ENCODE peak calls at places on chromosomes 13 and 19, in four cellular contexts. O is IMR-90, I is GM12878, B is H1. H is an unnamed sample. For H3K4me1, the result is how much of the 10 kb centered on the place peaks cover.

GRCh38 chr19:1277061-1277460 is 1.7 kb downstream of the FAM174C start:
- DNase-seq in O (no peak), I (no peak), B (no peak), H (no peak)

GRCh38 chr19:16016226-16017137 is 59.8 kb upstream of the TPM4 start:
- DNase-seq in O (no peak), I (no peak), B (no peak), H (no peak)

GRCh38 chr13:76729690-76730089 is 156.5 kb downstream of the KCTD12 start:
- DNase-seq in O (no peak), B (no peak), I (no peak), H (no peak)

GRCh38 chr13:43057653-43058317 is 34.4 kb downstream of the DNAJC15 start:
- DNase-seq in O (no peak), B (no peak), I (no peak), H (no peak)

GRCh38 chr13:73938375-73939070 is 195.7 kb downstream of the KLF12 start:
- DNase-seq in I (no peak), B (no peak), O (peak), H (no peak)

GRCh38 chr13:44211753-44212152 is 161.9 kb upstream of the SERP2 start:
- DNase-seq in I (no peak), B (no peak), O (no peak), H (no peak)

GRCh38 chr19:29022599-29022998 is 190.4 kb downstream of the UQCRFS1 start:
- DNase-seq in I (no peak), O (no peak), B (no peak), H (no peak)

GRCh38 chr13:90627813-90628212 is 719.7 kb upstream of the MIR17HG start:
- DNase-seq in O (no peak), B (no peak), I (no peak), H (no peak)

GRCh38 chr19:16585808-16586476 is 13.7 kb upstream of the SLC35E1 start:
- DNase-seq in B (no peak), I (peak), O (peak), H (no peak)

GRCh38 chr19:50565984-50566903 is 2.0 kb downstream of the LRRC4B start:
- DNase-seq in B (no peak), I (no peak), O (no peak), H (no peak)

DNA sequence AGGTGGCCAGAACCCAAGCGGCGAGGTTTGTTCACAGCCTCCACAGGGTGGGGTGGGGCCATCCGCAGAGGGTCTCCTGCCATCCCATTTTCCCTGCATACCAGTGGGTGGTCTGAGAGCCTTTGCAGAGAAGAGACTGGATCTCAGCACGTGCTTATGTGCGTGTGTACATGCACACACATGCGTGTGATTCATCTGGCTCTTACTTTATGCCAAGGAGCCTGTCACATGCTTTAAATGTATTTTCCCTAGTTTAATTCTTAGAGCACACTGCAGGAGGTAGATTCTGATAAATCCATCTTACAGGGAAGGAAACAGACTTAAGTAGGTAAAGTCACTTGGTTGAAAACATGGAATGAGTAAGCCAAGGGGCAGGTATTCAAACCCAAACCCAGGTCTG is 47.1 kb downstream of the CAPN12 start:
- DNase-seq in B (no peak), I (no peak), O (no peak), H (no peak)
- H3K4me1 ChIP-seq in B (under half), I (half or more), O (under half), H (under half)

DNA sequence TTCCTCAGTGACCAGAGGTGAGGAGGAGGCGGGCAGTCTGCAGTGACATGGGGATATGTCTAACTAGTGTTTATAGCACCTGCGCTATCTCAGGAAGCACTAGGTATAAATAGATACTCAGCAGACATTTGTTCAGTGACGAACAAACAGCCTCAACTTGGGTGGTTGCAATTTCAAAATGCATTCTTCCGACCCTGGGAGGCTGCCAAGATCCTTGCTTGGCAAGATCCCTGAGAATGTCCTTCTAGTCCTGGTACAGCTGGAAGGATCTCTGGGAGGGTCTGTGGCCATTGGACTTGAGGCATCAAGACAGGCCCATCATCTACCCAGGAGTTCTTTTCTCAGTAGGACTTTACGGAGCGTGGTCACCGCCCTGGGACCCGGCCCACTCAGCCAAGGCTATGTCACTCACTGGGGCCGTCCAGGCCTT is 299.5 kb downstream of the ZNF536 start:
- DNase-seq in O (no peak), B (no peak), I (no peak), H (no peak)
- TF ChIP-seq CHD1 in O (no peak), B (no peak), I (no peak), H (no peak)

GRCh38 chr13:113447596-113447995 is 5.7 kb downstream of the ADPRHL1 start:
- DNase-seq in I (no peak), B (no peak), O (no peak), H (no peak)
- H3K4me1 ChIP-seq in I (under half), B (under half), O (under half), H (under half)

GRCh38 chr19:47794526-47794925 is 9.8 kb downstream of the TPRX1 start:
- DNase-seq in I (no peak), O (no peak), B (no peak), H (no peak)
- TF ChIP-seq CHD1 in I (no peak), O (no peak), B (no peak), H (no peak)

DNA sequence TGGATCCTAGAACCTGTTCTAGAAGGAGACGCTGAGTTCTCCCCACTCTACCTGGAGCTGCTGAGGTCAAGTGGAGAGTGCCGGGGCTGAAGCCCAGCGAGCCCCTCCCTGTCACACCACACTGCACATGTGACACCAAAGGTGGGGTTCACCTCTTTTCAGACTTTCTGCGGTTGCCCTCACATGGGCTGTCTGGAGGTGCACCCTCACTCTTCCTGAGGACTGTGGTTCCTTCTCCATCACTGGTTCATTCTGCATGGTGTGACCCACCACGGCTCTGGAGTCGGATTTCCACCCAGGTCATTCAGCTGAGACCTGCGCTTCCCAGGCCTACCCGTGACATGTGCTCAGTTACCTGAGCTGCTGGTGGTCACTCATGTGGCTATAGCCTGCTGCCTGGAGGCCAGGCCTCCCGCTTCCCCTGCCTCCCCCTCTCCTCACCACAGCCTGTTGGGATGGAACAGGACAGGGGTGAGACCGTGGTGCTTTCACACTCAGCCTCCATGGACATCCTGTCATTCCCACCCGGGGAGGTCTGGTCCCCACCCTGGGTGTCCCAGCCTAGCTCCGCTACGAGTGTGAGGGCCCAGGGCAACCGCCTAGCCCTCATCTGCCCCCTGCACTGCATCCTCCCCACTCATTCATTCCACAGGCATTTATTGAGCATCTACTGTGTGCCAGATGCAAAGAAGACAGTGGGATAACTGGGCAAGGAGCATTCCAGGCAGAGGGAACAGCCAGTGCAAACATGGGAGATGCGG is 605 bp upstream of the A1BG start:
- DNase-seq in B (no peak), O (no peak), I (no peak), H (no peak)
- H3K4me1 ChIP-seq in B (under half), O (under half), I (under half), H (under half)

DNA sequence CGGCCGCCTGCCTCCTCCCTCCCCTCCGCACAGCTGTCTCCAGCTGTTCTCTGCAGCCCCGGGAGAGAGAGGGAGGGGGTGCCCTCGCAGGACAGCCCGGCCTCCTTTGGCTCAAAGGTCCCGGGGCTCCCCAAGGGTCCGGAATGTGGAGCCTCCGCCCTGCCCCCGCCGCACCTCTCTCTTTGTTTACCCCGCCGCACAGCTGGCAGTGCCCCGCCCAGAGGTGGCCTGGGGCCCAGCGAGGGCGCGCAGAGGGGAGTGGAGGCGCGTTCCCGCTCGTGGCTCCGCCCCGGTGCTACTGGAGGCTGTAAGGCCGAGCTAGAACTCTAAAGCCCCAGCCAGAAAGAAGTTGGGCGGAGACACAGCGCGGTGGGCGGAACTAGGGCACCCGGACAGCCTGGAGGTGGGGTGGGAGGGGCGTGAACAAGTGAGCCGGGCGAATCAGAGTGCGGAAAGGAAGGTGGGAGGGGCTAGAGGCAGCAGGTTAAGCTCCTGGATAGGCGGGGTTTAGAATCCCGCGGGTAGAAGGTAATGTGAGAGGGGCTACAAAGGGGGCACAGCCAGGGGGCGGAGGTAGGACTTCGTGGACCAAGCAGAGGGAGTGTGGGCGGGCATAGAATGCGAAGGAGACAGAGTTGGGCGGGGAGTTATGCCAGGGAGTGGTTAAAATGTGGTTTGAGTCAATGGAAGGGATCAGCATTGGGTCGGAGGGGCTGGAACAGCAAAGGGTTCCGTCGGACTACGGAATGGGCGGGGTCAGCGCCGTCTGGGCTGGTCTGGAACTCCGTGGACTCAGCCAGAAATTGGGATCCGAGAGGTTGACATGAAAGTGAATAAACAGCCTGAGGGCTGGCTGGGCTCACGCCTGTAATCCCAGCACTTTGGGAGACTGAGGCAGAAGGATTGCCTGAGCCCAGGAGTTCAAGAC is 2.8 kb downstream of the LTBP4 start:
- DNase-seq in I (peak), B (peak), O (peak), H (peak)
- TF ChIP-seq CHD1 in I (no peak), B (no peak), O (no peak), H (no peak)

GRCh38 chr19:11169896-11170678 is 14.5 kb upstream of the SPC24 start:
- DNase-seq in O (peak), B (no peak), I (no peak), H (no peak)
- H3K4me1 ChIP-seq in O (under half), B (under half), I (under half), H (under half)

GRCh38 chr19:40143612-40144011 is 47.6 kb upstream of the MAP3K10 start:
- DNase-seq in B (no peak), O (no peak), I (no peak), H (no peak)
- TF ChIP-seq CHD1 in B (no peak), O (no peak), I (no peak), H (no peak)

DNA sequence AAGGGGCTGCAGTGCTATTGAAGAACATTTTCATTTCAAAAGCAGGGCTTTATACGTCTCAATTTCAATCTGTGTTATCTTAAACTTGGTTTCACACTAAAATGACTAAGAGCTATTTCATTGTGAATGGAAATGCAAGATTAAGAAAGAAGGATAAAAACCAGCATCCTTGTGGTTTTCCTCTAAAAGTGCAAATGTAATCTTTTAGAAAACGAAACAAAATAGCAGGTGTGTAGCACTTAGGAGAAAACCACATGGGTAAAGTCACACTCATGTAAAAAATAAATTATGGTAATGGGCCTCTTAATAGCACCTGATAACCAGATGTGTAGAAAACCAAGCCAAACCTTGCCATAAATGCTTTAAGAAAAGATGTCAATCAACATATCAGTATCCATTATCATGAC is 397.8 kb downstream of the GPC6 start:
- DNase-seq in B (no peak), O (no peak), I (no peak), H (no peak)
- H3K4me1 ChIP-seq in B (under half), O (under half), I (under half), H (under half)

GRCh38 chr19:42433503-42434260 is 6.5 kb upstream of the LIPE start:
- DNase-seq in B (no peak), I (no peak), O (peak), H (peak)
- TF ChIP-seq CHD1 in B (no peak), I (no peak), O (no peak), H (no peak)